ENCODE peak calls at places on chromosome 6, in five cellular contexts. Y, D, I, B and E are unnamed samples. For H3K4me1 and H3K27me3, the result is how much of the 10 kb centered on the place peaks cover.

GRCh38 chr6:39930540-39930939 is 3.7 kb downstream of the MOCS1 start:
- DNase-seq in Y (no peak), D (no peak), I (no peak), B (no peak), E (no peak)

GRCh38 chr6:157760137-157760536 is 62.9 kb upstream of the SNX9 start:
- DNase-seq in Y (no peak), D (no peak), I (no peak), B (no peak), E (no peak)

GRCh38 chr6:17218023-17218748 is 63.0 kb upstream of the RBM24 start:
- DNase-seq in Y (no peak), D (no peak), I (no peak), B (no peak), E (no peak)

GRCh38 chr6:169240591-169241390 is 12.9 kb downstream of the THBS2 start:
- DNase-seq in Y (no peak), D (no peak), I (no peak), B (no peak), E (no peak)

GRCh38 chr6:53103993-53104675 is 38.9 kb downstream of the FBXO9 start:
- DNase-seq in Y (no peak), D (no peak), I (no peak), B (peak), E (no peak)

GRCh38 chr6:30311669-30312068 is 15.1 kb upstream of the TRIM39 start:
- DNase-seq in Y (no peak), D (no peak), I (no peak), B (no peak), E (no peak)

GRCh38 chr6:39182604-39183003 is 46.7 kb downstream of the KCNK5 start:
- DNase-seq in Y (no peak), D (no peak), I (no peak), B (no peak), E (no peak)

GRCh38 chr6:22829070-22829469 is 259.7 kb downstream of the HDGFL1 start:
- DNase-seq in Y (no peak), D (no peak), I (no peak), B (no peak), E (no peak)

GRCh38 chr6:90021701-90022100 is 127.4 kb downstream of the GJA10 start:
- DNase-seq in Y (no peak), D (no peak), I (no peak), B (no peak), E (no peak)

GRCh38 chr6:161437851-161438250 is 164.0 kb upstream of the AGPAT4 start:
- DNase-seq in Y (no peak), D (no peak), I (no peak), B (no peak), E (no peak)

GRCh38 chr6:25384967-25385366 is 105.8 kb downstream of the CARMIL1 start:
- DNase-seq in Y (no peak), D (no peak), I (no peak), B (no peak), E (no peak)

GRCh38 chr6:135493218-135493961 is 4.2 kb downstream of the AHI1 start:
- DNase-seq in Y (no peak), D (no peak), I (no peak), B (no peak), E (no peak)

GRCh38 chr6:131694832-131695426 is 6.3 kb downstream of the OR2A4 start:
- DNase-seq in Y (peak), D (no peak), I (peak), B (peak), E (peak)

GRCh38 chr6:161434921-161435411 is 161.1 kb upstream of the AGPAT4 start:
- DNase-seq in Y (no peak), D (no peak), I (no peak), B (no peak), E (peak)

GRCh38 chr6:91497770-91498169 is 910.9 kb upstream of the MAP3K7 start:
- DNase-seq in Y (no peak), D (no peak), I (no peak), B (no peak), E (no peak)

GRCh38 chr6:127539292-127539691 is 20.2 kb upstream of the MTCL3 start:
- DNase-seq in Y (no peak), D (no peak), I (no peak), B (no peak), E (peak)

GRCh38 chr6:108074057-108074358 is 533 bp downstream of the OSTM1 start:
- DNase-seq in Y (no peak), D (no peak), I (no peak), B (no peak), E (no peak)

GRCh38 chr6:132715204-132715603 is 1.3 kb upstream of the VNN1 start:
- DNase-seq in Y (peak), D (no peak), I (peak), B (peak), E (peak)

DNA sequence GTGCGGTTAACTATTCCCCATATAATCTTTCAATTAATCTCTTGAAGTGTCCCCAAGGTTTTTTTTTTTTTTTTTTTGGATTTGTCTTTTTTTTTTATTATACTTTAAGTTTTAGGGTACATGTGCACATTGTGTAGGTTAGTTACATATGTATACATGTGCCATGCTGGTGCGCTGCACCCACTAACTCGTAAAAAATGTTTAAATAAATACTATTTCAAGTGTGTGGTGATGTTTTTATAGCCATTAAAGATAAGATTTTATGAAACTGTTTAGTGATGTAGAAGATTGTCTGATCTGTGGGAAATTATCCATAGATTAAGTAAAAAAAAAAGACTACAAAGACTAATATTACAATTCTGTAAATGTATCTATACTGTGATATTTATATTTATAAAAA is 12.6 kb upstream of the HLA-DQA1 start:
- DNase-seq in Y (no peak), D (no peak), I (no peak), B (no peak), E (no peak)
- H3K4me1 ChIP-seq in Y (under half), D (under half), I (under half), B (under half), E (under half)

DNA sequence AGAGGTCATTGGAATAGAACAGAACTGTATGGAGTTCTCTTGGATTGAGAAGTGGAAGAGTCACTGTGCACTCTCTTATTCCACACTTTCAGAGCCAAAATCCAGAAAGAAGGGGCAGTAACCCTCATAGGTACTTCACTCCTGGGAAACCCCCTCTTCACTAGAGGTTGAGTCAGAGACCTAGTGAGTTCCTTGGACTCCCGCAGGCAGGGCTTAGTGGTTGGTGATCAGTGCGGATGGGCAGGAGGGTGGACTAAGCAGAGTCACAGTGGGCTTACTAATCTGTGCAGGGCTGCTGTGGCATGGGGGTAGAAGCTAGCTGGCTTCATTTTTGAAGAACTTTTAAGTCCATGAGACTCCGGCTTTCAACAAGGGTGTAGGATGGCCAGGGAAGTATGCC is 95.0 kb upstream of the MLN start:
- DNase-seq in Y (no peak), D (no peak), I (no peak), B (no peak), E (no peak)
- H3K27me3 ChIP-seq in Y (under half), D (under half), I (under half), B (under half), E (under half)

GRCh38 chr6:15337584-15337981 is 91.7 kb downstream of the JARID2 start:
- DNase-seq in Y (no peak), D (no peak), I (no peak), B (no peak), E (no peak)
- H3K4me1 ChIP-seq in Y (under half), D (under half), I (under half), B (under half), E (under half)

DNA sequence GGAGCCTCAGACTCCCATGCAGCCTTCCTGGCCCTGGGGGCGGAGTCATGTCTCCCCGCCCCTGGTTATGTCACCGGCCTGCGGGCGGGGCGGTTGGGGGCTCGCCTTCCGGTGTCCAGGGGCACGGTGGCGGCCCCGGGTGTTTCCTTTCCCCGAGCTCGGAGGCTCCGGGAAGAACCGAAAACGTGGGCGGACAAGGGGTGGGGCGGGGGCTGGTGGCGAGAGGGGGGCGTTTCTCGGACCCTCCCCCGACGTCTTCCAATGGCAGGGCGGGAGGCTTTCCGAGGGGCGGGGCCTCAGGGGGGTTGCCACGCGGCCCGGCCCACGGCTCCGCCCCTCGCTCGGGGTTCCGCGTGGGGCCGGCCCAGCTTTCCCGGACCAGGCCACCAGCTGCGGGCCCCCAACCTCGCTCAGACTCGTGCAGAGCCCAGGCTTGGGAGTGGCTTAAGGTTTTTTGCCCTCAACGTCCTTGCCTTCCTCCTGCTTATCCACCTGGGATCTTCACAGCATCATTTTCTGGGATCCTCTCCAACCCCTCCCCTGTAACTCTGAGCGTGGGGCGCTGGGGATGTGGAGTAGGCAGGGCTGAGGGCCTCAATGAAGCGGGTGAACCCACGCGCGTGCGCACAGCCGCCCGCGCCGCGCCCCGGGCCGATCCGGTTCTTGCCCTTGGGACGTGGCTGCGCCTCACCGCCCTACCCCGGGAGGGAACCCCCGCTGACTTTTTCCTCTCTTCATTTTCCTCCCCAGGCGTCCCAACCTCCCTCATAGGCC is 2.1 kb upstream of the NRN1 start:
- DNase-seq in Y (peak), D (no peak), I (peak), B (no peak), E (peak)
- H3K27me3 ChIP-seq in Y (under half), D (under half), I (half or more), B (under half), E (under half)

GRCh38 chr6:111748247-111748647 is 125.0 kb downstream of the FYN start:
- DNase-seq in Y (no peak), D (no peak), I (no peak), B (no peak), E (no peak)

GRCh38 chr6:111753573-111753972 is 119.7 kb downstream of the FYN start:
- DNase-seq in Y (no peak), D (no peak), I (no peak), B (no peak), E (no peak)

GRCh38 chr6:111752476-111752875 is 120.8 kb downstream of the FYN start:
- DNase-seq in Y (no peak), D (no peak), I (no peak), B (no peak), E (no peak)

GRCh38 chr6:111750147-111750546 is 123.1 kb downstream of the FYN start:
- DNase-seq in Y (no peak), D (no peak), I (no peak), B (no peak), E (no peak)

GRCh38 chr6:111750753-111751684 is 122.2 kb downstream of the FYN start:
- DNase-seq in Y (no peak), D (peak), I (no peak), B (no peak), E (peak)
- H3K4me1 ChIP-seq in Y (under half), D (half or more), I (under half), B (under half), E (under half)

GRCh38 chr6:45808041-45808440 is 207.6 kb downstream of the CLIC5 start:
- DNase-seq in Y (no peak), D (no peak), I (no peak), B (no peak), E (no peak)
- H3K27me3 ChIP-seq in Y (under half), D (under half), I (under half), B (under half), E (under half)

DNA sequence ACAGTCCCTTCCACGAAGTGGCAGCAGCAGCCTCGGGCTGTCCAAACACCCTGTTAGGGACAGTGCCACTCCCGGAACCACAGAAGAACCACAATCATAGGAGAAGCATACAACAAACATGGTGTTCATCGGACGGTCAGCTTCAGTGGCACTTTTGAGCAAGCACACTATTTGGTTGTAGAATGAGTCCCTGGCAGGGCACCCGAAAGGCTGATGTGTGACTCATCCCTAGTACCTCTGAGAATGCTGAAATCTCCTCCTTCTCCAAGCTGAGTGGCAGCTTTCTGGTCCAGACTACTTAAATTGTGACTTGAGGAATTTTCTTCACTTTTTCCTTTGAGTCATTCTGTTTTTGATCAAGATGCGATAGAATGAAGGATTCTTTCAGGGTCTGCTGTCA is 282.5 kb downstream of the ESR1 start:
- DNase-seq in Y (no peak), D (no peak), I (no peak), B (no peak), E (no peak)
- H3K4me1 ChIP-seq in Y (under half), D (under half), I (under half), B (under half), E (under half)

GRCh38 chr6:149988550-149989336 is 25.0 kb downstream of the ULBP1 start:
- DNase-seq in Y (no peak), D (peak), I (no peak), B (no peak), E (peak)
- H3K27me3 ChIP-seq in Y (under half), D (under half), I (half or more), B (half or more), E (half or more)